ENCODE peak calls at places on chromosome 18, in five cellular contexts. C, P, S, O and R are unnamed samples.
A peak's percentile ranks its signal among the peaks of the same experiment; 100 is the strongest.

GRCh38 chr18:49588171-49588570 is 26.3 kb downstream of the LIPG start:
- DNase-seq in P (no peak), S (no peak), O (no peak), C (no peak), R (no peak)

GRCh38 chr18:48408111-48408726 is 964 bp downstream of the ZBTB7C start:
- DNase-seq in C (no peak), P (no peak), O (peak; percentile 75), S (no peak), R (no peak)

GRCh38 chr18:34884456-34884855 is 156.8 kb upstream of the MAPRE2 start:
- DNase-seq in C (no peak), O (no peak), P (no peak), S (no peak), R (no peak)

GRCh38 chr18:22676423-22676822 is 256.7 kb upstream of the RBBP8 start:
- DNase-seq in P (no peak), S (no peak), O (no peak), C (no peak), R (no peak)

GRCh38 chr18:6401687-6402086 is 13.0 kb downstream of the L3MBTL4 start:
- DNase-seq in C (no peak), P (no peak), O (no peak), S (no peak), R (no peak)

GRCh38 chr18:68778280-68778875 is 19.5 kb upstream of the CCDC102B start:
- DNase-seq in S (no peak), C (no peak), O (no peak), P (no peak), R (peak; percentile 30)

GRCh38 chr18:63881851-63882250 is 5.7 kb upstream of the SERPINB2 start:
- DNase-seq in S (peak; percentile 39), O (no peak), P (no peak), C (no peak), R (no peak)

GRCh38 chr18:10936211-10937053 is 212.9 kb downstream of the PIEZO2 start:
- DNase-seq in O (no peak), P (no peak), S (no peak), C (no peak), R (no peak)

GRCh38 chr18:5992381-5992780 is 97.1 kb upstream of the TMEM200C start:
- DNase-seq in S (no peak), O (no peak), P (no peak), C (no peak), R (no peak)

GRCh38 chr18:23229472-23229871 is 94.2 kb downstream of the CABLES1 start:
- DNase-seq in C (no peak), P (no peak), O (no peak), S (no peak), R (no peak)

GRCh38 chr18:75229437-75229836 is 18.8 kb downstream of the TSHZ1 start:
- DNase-seq in S (no peak), C (no peak), P (no peak), O (no peak), R (no peak)

GRCh38 chr18:14086459-14087231 is 45.6 kb downstream of the ZNF519 start:
- DNase-seq in C (peak; percentile 4), S (peak; percentile 12), O (no peak), P (peak; percentile 38), R (no peak)

GRCh38 chr18:46096651-46097300 is 1.3 kb downstream of the ATP5F1A start:
- DNase-seq in O (no peak), C (no peak), P (peak; percentile 65), S (no peak), R (no peak)

DNA sequence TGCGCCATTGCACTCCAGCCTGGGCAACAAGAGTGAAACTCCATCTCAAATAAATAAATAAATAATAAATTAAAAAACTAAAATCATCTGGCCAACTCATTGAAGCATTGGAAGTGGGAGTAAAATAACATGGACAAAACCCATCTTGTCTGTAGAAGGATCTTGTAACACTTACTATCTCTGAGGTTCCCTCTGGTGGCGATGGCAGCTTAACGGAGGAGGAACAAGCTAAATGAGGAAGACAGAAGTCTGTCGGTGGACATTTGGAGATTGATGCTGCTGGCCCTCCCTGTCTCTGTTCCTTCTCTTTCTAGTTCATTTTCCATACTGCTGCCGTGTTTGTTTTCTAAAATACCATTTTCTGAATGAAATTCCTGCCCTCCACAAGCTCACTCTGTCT is 43.4 kb downstream of the ZCCHC2 start:
- DNase-seq in P (no peak), S (no peak), O (no peak), C (no peak), R (no peak)
- TF ChIP-seq CTCF in P (no peak), S (no peak), O (no peak), C (peak; percentile 19), R (peak; percentile 18)

GRCh38 chr18:57436965-57437333 is 1.8 kb downstream of the ONECUT2 start:
- DNase-seq in O (no peak), P (no peak), C (no peak), S (no peak), R (no peak)

GRCh38 chr18:57437433-57437781 is 2.2 kb downstream of the ONECUT2 start:
- DNase-seq in P (no peak), S (no peak), O (no peak), C (no peak), R (no peak)

GRCh38 chr18:57436193-57436964 is 1.2 kb downstream of the ONECUT2 start:
- DNase-seq in C (no peak), S (no peak), O (no peak), P (no peak), R (no peak)

GRCh38 chr18:57434536-57435494 is at the start of gene ONECUT2:
- DNase-seq in O (peak; percentile 92), C (peak; percentile 94), P (peak; percentile 74), S (peak; percentile 70), R (peak; percentile 60)

GRCh38 chr18:57435851-57436192 is 648 bp downstream of the ONECUT2 start:
- DNase-seq in S (no peak), O (no peak), P (no peak), C (no peak), R (no peak)
- H3K4me3 ChIP-seq in S (no peak overlapping the region), O (peak overlapping the region; percentile 58), P (no peak overlapping the region), C (no peak overlapping the region), R (no peak overlapping the region)

GRCh38 chr18:56314396-56314795 is 324.0 kb downstream of the TXNL1 start:
- DNase-seq in O (no peak), C (no peak), S (no peak), P (no peak), R (no peak)
- TF ChIP-seq CTCF in O (no peak), C (peak; percentile 17), S (no peak), P (no peak), R (no peak)

GRCh38 chr18:3855961-3856360 is 406.0 kb downstream of the TGIF1 start:
- DNase-seq in S (no peak), P (no peak), O (no peak), C (no peak), R (no peak)

GRCh38 chr18:3852321-3852720 is 402.3 kb downstream of the TGIF1 start:
- DNase-seq in O (no peak), P (no peak), C (no peak), S (no peak), R (no peak)

GRCh38 chr18:3848316-3848715 is 398.3 kb downstream of the TGIF1 start:
- DNase-seq in O (no peak), P (no peak), S (no peak), C (no peak), R (no peak)

GRCh38 chr18:3845176-3845575 is 395.2 kb downstream of the TGIF1 start:
- DNase-seq in C (no peak), S (no peak), P (no peak), O (no peak), R (no peak)

GRCh38 chr18:3851159-3851558 is 401.2 kb downstream of the TGIF1 start:
- DNase-seq in C (no peak), O (no peak), P (peak; percentile 1), S (no peak), R (no peak)
- H3K4me3 ChIP-seq in C (no peak overlapping the region), O (no peak overlapping the region), P (no peak overlapping the region), S (no peak overlapping the region), R (no peak overlapping the region)

GRCh38 chr18:41069166-41069565 is 885.9 kb upstream of the PIK3C3 start:
- DNase-seq in S (no peak), P (no peak), C (no peak), O (no peak), R (no peak)
- TF ChIP-seq CTCF in S (no peak), P (no peak), C (no peak), O (no peak), R (no peak)

DNA sequence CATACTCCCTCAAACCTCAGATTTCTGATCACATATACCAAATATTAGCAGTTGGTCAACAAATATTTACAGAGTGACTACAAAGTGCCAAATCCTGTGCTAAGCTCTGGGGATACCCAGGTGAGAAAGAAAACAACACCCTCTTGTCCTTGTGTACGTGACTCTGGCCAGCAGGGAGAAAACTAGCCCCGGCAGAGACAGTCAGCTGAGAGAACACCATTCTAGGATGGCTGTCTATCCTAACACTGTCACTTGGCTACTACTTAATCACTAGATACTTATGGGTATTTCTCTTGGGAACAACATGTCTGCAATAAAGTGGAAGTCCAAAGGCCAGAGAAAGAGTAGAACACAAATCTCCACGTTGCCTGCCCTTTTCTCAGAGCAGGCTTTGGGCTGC is 57.9 kb upstream of the CD226 start:
- DNase-seq in S (no peak), O (no peak), C (no peak), P (no peak), R (no peak)
- H3K4me3 ChIP-seq in S (no peak overlapping the region), O (peak overlapping the region; percentile 22), C (no peak overlapping the region), P (no peak overlapping the region), R (no peak overlapping the region)

GRCh38 chr18:67710639-67711038 is 194.1 kb upstream of the DSEL start:
- DNase-seq in S (no peak), C (no peak), P (peak; percentile 9), O (no peak), R (no peak)
- TF ChIP-seq CTCF in S (no peak), C (no peak), P (peak; percentile 18), O (no peak), R (peak; percentile 20)

GRCh38 chr18:12989397-12990127 is 1.6 kb upstream of the CEP192 start:
- DNase-seq in C (no peak), P (no peak), S (no peak), O (no peak), R (no peak)
- H3K4me3 ChIP-seq in C (no peak overlapping the region), P (no peak overlapping the region), S (no peak overlapping the region), O (no peak overlapping the region), R (no peak overlapping the region)

GRCh38 chr18:477565-477964 is 22.9 kb downstream of the COLEC12 start:
- DNase-seq in P (peak; percentile 44), S (no peak), C (no peak), O (no peak), R (no peak)
- TF ChIP-seq CTCF in P (peak; percentile 47), S (no peak), C (no peak), O (no peak), R (peak; percentile 49)